ENCODE peak calls at places on chromosomes 11 and 22, in four cellular contexts. E is AG10803; V is stimulated activated naive CD8-positive, alpha-beta T cell treated with anti-CD3 and anti-CD28 coated beads, Interleukin-15, Interleukin-2, amounts not matched to agents 100 U/mL and 50 U/mL, for 24 hours; Q is fibroblast of lung. P is an unnamed sample.

GRCh38 chr22:48705159-48705916 is 1122.3 kb downstream of the BRD1 start:
- DNase-seq in E (no peak), V (no peak), Q (no peak), P (no peak)

GRCh38 chr22:38760477-38761201 is 4.8 kb upstream of the SUN2 start:
- DNase-seq in E (no peak), V (no peak), Q (peak), P (no peak)

GRCh38 chr11:121372671-121373429 is 79.3 kb upstream of the SORL1 start:
- DNase-seq in E (no peak), V (no peak), Q (no peak), P (no peak)

GRCh38 chr11:117144477-117145392 is 648 bp downstream of the PAFAH1B2 start:
- DNase-seq in E (peak), V (peak), Q (peak), P (peak)

GRCh38 chr11:34380696-34381095 is 22.9 kb upstream of the ABTB2 start:
- DNase-seq in E (peak), V (no peak), Q (peak), P (no peak)

GRCh38 chr22:19446603-19447387 is 716 bp downstream of the C22orf39 start:
- DNase-seq in E (no peak), V (no peak), Q (peak), P (peak)

GRCh38 chr11:127340438-127340837 is 339.9 kb upstream of the KIRREL3 start:
- DNase-seq in E (no peak), V (no peak), Q (no peak), P (no peak)

GRCh38 chr11:1573847-1574255 is 1.8 kb upstream of the DUSP8 start:
- DNase-seq in E (no peak), V (no peak), Q (no peak), P (no peak)

GRCh38 chr11:27839226-27839913 is 139.1 kb upstream of the BDNF start:
- DNase-seq in E (peak), V (no peak), Q (peak), P (peak)

GRCh38 chr11:106446302-106446701 is 368.8 kb downstream of the AASDHPPT start:
- DNase-seq in E (no peak), V (no peak), Q (no peak), P (no peak)

GRCh38 chr22:29146771-29147170 is 58.9 kb upstream of the EMID1 start:
- DNase-seq in E (no peak), V (no peak), Q (no peak), P (no peak)

P was measured in erythroblast.